ENCODE peak calls at places on chromosomes 3 and 15, in four cellular contexts. D, Q, K and V are unnamed samples.

GRCh38 chr3:46660003-46660402 is 33.5 kb downstream of the ALS2CL start:
- DNase-seq in Q (no peak), K (no peak), D (no peak), V (no peak)

GRCh38 chr15:67127925-67128324 is 62.5 kb downstream of the SMAD3 start:
- DNase-seq in K (peak), Q (no peak), D (no peak), V (no peak)

GRCh38 chr3:128094295-128095151 is 29.1 kb downstream of the RUVBL1 start:
- DNase-seq in D (no peak), K (no peak), Q (no peak), V (no peak)

GRCh38 chr3:10738688-10739372 is 77.2 kb upstream of the SLC6A11 start:
- DNase-seq in Q (peak), D (peak), K (peak), V (peak)

GRCh38 chr3:104908761-104909160 is 457.9 kb upstream of the ALCAM start:
- DNase-seq in K (no peak), D (no peak), Q (no peak), V (no peak)

GRCh38 chr3:17183951-17184550 is 299.3 kb downstream of the PLCL2 start:
- DNase-seq in D (no peak), K (no peak), Q (no peak), V (no peak)

GRCh38 chr3:194522579-194523046 is 35.8 kb upstream of the ATP13A3 start:
- DNase-seq in K (no peak), Q (no peak), D (no peak), V (no peak)

GRCh38 chr3:44914936-44915335 is 40.5 kb downstream of the TGM4 start:
- DNase-seq in Q (no peak), D (no peak), K (no peak), V (no peak)

GRCh38 chr15:65355983-65356353 is 21.8 kb downstream of the IGDCC3 start:
- DNase-seq in D (no peak), K (no peak), Q (no peak), V (no peak)

GRCh38 chr15:77013786-77014136 is 18.8 kb downstream of the PSTPIP1 start:
- DNase-seq in D (peak), K (no peak), Q (no peak), V (no peak)

GRCh38 chr3:63168179-63168578 is 109.9 kb upstream of the SYNPR start:
- DNase-seq in K (no peak), D (no peak), Q (no peak), V (no peak)

GRCh38 chr3:52085883-52086282 is 29.5 kb upstream of the DUSP7 start:
- DNase-seq in Q (no peak), K (no peak), D (no peak), V (no peak)

GRCh38 chr3:29128004-29128403 is 152.9 kb upstream of the RBMS3 start:
- DNase-seq in K (no peak), D (no peak), Q (peak), V (no peak)

GRCh38 chr3:122512284-122512683 is 2.5 kb downstream of the KPNA1 start:
- DNase-seq in D (no peak), Q (no peak), K (no peak), V (no peak)

GRCh38 chr3:133574260-133574881 is 885 bp downstream of the CDV3 start:
- DNase-seq in Q (peak), K (peak), D (peak), V (no peak)

GRCh38 chr15:34239151-34239761 is 14.4 kb downstream of the EMC4 start:
- DNase-seq in K (no peak), Q (no peak), D (no peak), V (no peak)

GRCh38 chr3:150970665-150971327 is 1.7 kb downstream of the CLRN1 start:
- DNase-seq in Q (no peak), K (no peak), D (no peak), V (no peak)

GRCh38 chr3:10804183-10804648 is 11.8 kb upstream of the SLC6A11 start:
- DNase-seq in K (no peak), Q (no peak), D (no peak), V (no peak)

GRCh38 chr15:40295297-40295696 is 12.4 kb upstream of the ANKRD63 start:
- DNase-seq in K (no peak), Q (no peak), D (no peak), V (no peak)

GRCh38 chr3:172520332-172520831 is 2.8 kb downstream of the TNFSF10 start:
- DNase-seq in Q (no peak), K (no peak), D (no peak), V (no peak)

GRCh38 chr3:167650459-167650858 is 3.3 kb downstream of the WDR49 start:
- DNase-seq in D (no peak), Q (no peak), K (no peak), V (no peak)

GRCh38 chr15:43488790-43489585 is 4.0 kb downstream of the TP53BP1 start:
- DNase-seq in Q (no peak), K (no peak), D (no peak), V (no peak)

GRCh38 chr15:73826711-73827243 is 46.6 kb upstream of the TBC1D21 start:
- DNase-seq in Q (no peak), D (no peak), K (no peak), V (no peak)

GRCh38 chr15:35693887-35694286 is 147.9 kb upstream of the DPH6 start:
- DNase-seq in Q (no peak), K (no peak), D (no peak), V (no peak)

GRCh38 chr15:30859091-30859874 is 44.4 kb upstream of the FAN1 start:
- DNase-seq in Q (peak), K (no peak), D (no peak), V (no peak)

GRCh38 chr3:192642651-192643050 is 84.7 kb downstream of the FGF12 start:
- DNase-seq in K (no peak), Q (no peak), D (no peak), V (no peak)

GRCh38 chr3:32384938-32385337 is 6.7 kb upstream of the CMTM7 start:
- DNase-seq in Q (peak), D (no peak), K (no peak), V (no peak)

GRCh38 chr3:172280406-172281051 is 167.7 kb downstream of the GHSR start:
- DNase-seq in K (no peak), Q (no peak), D (no peak), V (no peak)

GRCh38 chr15:41796457-41796856 is 22.2 kb downstream of the MAPKBP1 start:
- DNase-seq in D (no peak), Q (no peak), K (no peak), V (no peak)

GRCh38 chr3:115071611-115072010 is 75.5 kb downstream of the ZBTB20 start:
- DNase-seq in D (no peak), Q (no peak), K (no peak), V (no peak)

GRCh38 chr3:150061288-150062018 is 90.8 kb upstream of the PFN2 start:
- DNase-seq in Q (no peak), K (no peak), D (no peak), V (no peak)

GRCh38 chr3:99952306-99952705 is 134.6 kb downstream of the CMSS1 start:
- DNase-seq in K (no peak), Q (no peak), D (no peak), V (no peak)

GRCh38 chr3:57179580-57180410 is 14.6 kb upstream of the IL17RD start:
- DNase-seq in Q (no peak), K (no peak), D (no peak), V (no peak)

GRCh38 chr3:89278305-89278704 is 170.9 kb downstream of the EPHA3 start:
- DNase-seq in Q (peak), D (no peak), K (no peak), V (no peak)

GRCh38 chr15:45187894-45188830 is at the start of gene SHF:
- DNase-seq in Q (peak), D (no peak), K (peak), V (peak)

GRCh38 chr15:47484119-47484518 is 233.2 kb upstream of the SEMA6D start:
- DNase-seq in K (no peak), D (no peak), Q (no peak), V (no peak)

GRCh38 chr3:14203521-14204079 is 25.0 kb downstream of the LSM3 start:
- DNase-seq in Q (peak), D (no peak), K (peak), V (peak)
- TF ChIP-seq CTCF in Q (peak), D (peak), K (peak), V (peak)

DNA sequence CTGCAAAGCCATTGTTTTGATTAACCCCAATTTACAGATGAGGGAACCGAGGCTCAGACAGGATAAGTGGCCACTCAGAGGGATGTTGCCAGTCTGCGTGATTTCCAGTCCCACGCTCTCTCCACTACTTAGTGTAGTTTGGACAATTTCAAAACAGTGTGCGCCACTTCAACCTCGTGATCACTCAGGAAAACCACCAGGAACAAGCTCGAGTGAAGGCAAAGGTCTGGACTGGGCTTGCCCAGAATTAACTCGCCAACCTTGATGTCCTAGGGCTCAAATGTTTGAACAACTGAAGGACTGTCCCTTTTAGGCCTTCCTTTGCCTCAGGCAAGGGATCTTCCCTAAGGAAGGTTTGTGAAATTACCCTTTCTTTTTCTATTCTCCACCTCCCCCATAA is 124.2 kb upstream of the LMOD3 start:
- DNase-seq in D (no peak), Q (no peak), K (no peak), V (no peak)
- TF ChIP-seq CTCF in D (no peak), Q (no peak), K (no peak), V (no peak)

DNA sequence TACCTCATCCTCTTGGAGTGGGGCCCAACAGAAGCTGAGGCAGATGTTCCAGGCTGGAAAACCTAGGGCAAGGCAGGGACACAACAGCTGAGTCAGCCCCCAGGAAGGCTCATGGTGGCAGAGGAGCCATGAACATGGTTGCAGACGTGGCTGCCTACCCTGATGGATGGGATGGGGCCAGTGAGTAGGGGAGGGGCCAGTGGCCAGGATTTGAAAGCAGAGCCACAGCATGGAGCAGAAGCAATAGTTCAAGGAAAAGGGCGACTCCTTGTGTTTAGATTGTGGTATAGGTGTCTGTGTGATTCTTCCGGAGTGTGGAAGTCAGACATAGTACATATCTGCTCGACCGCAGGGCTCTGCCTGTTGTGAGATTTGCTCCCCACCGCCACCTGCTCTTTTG is 24.2 kb downstream of the PXYLP1 start:
- DNase-seq in D (no peak), K (no peak), Q (no peak), V (no peak)
- TF ChIP-seq CTCF in D (no peak), K (no peak), Q (peak), V (no peak)

GRCh38 chr15:101500865-101501551 is 11.5 kb upstream of the PCSK6 start:
- DNase-seq in Q (no peak), K (no peak), D (no peak), V (peak)

GRCh38 chr15:101498076-101498730 is 8.7 kb upstream of the PCSK6 start:
- DNase-seq in D (no peak), Q (no peak), K (no peak), V (no peak)

GRCh38 chr15:101501703-101502373 is 12.3 kb upstream of the PCSK6 start:
- DNase-seq in Q (peak), D (peak), K (no peak), V (peak)

GRCh38 chr15:101498731-101499480 is 9.4 kb upstream of the PCSK6 start:
- DNase-seq in K (no peak), Q (no peak), D (no peak), V (no peak)

GRCh38 chr15:101499863-101500713 is 10.6 kb upstream of the PCSK6 start:
- DNase-seq in Q (no peak), K (no peak), D (no peak), V (no peak)
- TF ChIP-seq CTCF in Q (no peak), K (no peak), D (no peak), V (no peak)

GRCh38 chr3:123642182-123642956 is 57.5 kb upstream of the HACD2 start:
- DNase-seq in D (peak), Q (peak), K (peak), V (peak)

GRCh38 chr3:123641084-123641462 is 56.2 kb upstream of the HACD2 start:
- DNase-seq in K (no peak), D (no peak), Q (no peak), V (no peak)

GRCh38 chr3:123642957-123643330 is 58.1 kb upstream of the HACD2 start:
- DNase-seq in K (no peak), Q (no peak), D (no peak), V (no peak)

GRCh38 chr3:123640311-123641083 is 55.6 kb upstream of the HACD2 start:
- DNase-seq in Q (no peak), K (no peak), D (no peak), V (no peak)

DNA sequence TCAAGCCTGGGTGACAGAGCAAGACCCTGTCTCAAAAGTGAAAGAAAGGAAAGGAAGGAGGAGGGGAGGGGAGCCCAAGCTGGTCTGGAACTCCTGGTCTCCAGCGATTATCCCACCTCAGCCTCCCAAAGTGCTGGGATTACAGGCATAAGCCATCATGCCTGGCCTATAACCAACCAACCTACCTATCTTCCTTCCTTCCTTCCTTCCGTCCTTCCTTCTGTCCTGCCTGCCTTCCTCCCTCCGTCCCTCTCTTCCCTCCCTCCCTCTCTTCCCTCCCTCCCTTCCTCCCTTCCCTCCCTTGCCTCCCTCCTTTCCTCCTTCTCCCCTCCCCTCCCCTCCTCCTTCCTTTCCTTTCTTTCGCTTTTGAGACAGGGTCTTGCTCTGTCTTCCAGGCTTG is 56.7 kb upstream of the HACD2 start:
- DNase-seq in D (no peak), Q (no peak), K (no peak), V (no peak)
- TF ChIP-seq CTCF in D (no peak), Q (no peak), K (no peak), V (no peak)